ENCODE peak calls at places on chromosomes 13 and 19, in nine cellular contexts. W, X, Y, N, F, G, A, V and K are unnamed samples.

GRCh38 chr13:46352810-46353209 is 34.2 kb downstream of the RUBCNL start:
- DNase-seq in W (no peak), X (no peak), Y (no peak), N (no peak), F (no peak), G (no peak), A (no peak), V (no peak), K (no peak)

GRCh38 chr13:60448907-60449510 is 52.0 kb downstream of the TDRD3 start:
- DNase-seq in W (peak), X (peak), Y (no peak), N (peak), F (peak), G (peak), A (peak), V (no peak), K (peak)

GRCh38 chr19:7994114-7994513 is 11.3 kb downstream of the ELAVL1 start:
- DNase-seq in W (no peak), X (no peak), Y (no peak), N (no peak), F (no peak), G (no peak), A (no peak), V (no peak), K (no peak)

GRCh38 chr19:15296841-15297415 is 35.4 kb downstream of the BRD4 start:
- DNase-seq in W (peak), X (no peak), Y (no peak), N (no peak), F (no peak), G (no peak), A (no peak), V (no peak), K (no peak)

GRCh38 chr13:35527451-35527850 is 51.0 kb upstream of the MAB21L1 start:
- DNase-seq in W (no peak), X (no peak), Y (no peak), N (no peak), F (no peak), G (no peak), A (no peak), V (no peak), K (peak)

GRCh38 chr13:109331898-109332297 is 454.5 kb downstream of the IRS2 start:
- DNase-seq in W (peak), X (no peak), Y (no peak), N (no peak), F (peak), G (peak), A (no peak), V (no peak), K (peak)

GRCh38 chr13:19927117-19927734 is 31.3 kb upstream of the ZMYM2 start:
- DNase-seq in W (peak), X (no peak), Y (no peak), N (peak), F (peak), G (peak), A (peak), V (no peak), K (peak)

GRCh38 chr13:114035583-114036501 is 62.0 kb upstream of the C13orf46 start:
- DNase-seq in W (no peak), X (no peak), Y (no peak), N (no peak), F (no peak), G (no peak), A (no peak), V (peak), K (no peak)

GRCh38 chr19:43798546-43799409 is 3.5 kb downstream of the LYPD5 start:
- DNase-seq in W (peak), X (peak), Y (no peak), N (no peak), F (peak), G (no peak), A (no peak), V (peak), K (peak)

GRCh38 chr19:18392417-18392816 is 5.0 kb downstream of the LRRC25 start:
- DNase-seq in W (no peak), X (peak), Y (peak), N (peak), F (no peak), G (no peak), A (no peak), V (no peak), K (no peak)